ENCODE peak calls at places on chromosome 19, in ten cellular contexts. G, O, P, M, V, W, A, U, E and J are unnamed samples.

GRCh38 chr19:28706693-28707092 is 506.3 kb downstream of the UQCRFS1 start:
- DNase-seq in G (no peak), O (no peak), P (no peak), M (no peak), V (no peak), W (no peak), A (no peak), U (no peak), E (no peak), J (no peak)

GRCh38 chr19:5036733-5037681 is 68.1 kb downstream of the KDM4B start:
- DNase-seq in G (no peak), O (peak; percentile 62), P (no peak), M (no peak), V (no peak), W (no peak), A (peak; percentile 52), U (no peak), E (no peak), J (no peak)

GRCh38 chr19:47322048-47322447 is 9.9 kb upstream of the C5AR2 start:
- DNase-seq in G (no peak), O (no peak), P (no peak), M (no peak), V (no peak), W (no peak), A (no peak), U (no peak), E (no peak), J (no peak)

GRCh38 chr19:46131485-46132143 is 7.1 kb upstream of the IGFL3 start:
- DNase-seq in G (no peak), O (no peak), P (no peak), M (no peak), V (peak; percentile 60), W (no peak), A (no peak), U (no peak), E (no peak), J (no peak)

GRCh38 chr19:2905918-2906519 is 5.3 kb downstream of the ZNF57 start:
- DNase-seq in G (no peak), O (no peak), P (no peak), M (no peak), V (no peak), W (peak; percentile 16), A (no peak), U (no peak), E (no peak), J (no peak)

GRCh38 chr19:8240274-8241229 is 31.4 kb downstream of the CERS4 start:
- DNase-seq in G (peak; percentile 92), O (peak; percentile 98), P (peak; percentile 74), M (peak; percentile 17), V (peak; percentile 84), W (peak; percentile 92), A (peak; percentile 89), U (peak; percentile 72), E (peak; percentile 51), J (no peak)

GRCh38 chr19:801030-801860 is 4.0 kb downstream of the PTBP1 start:
- DNase-seq in G (peak; percentile 86), O (peak; percentile 70), P (peak; percentile 55), M (no peak), V (peak; percentile 55), W (peak; percentile 93), A (peak; percentile 59), U (no peak), E (no peak), J (no peak)

GRCh38 chr19:13121551-13122274 is 3.6 kb downstream of the NACC1 start:
- DNase-seq in G (no peak), O (no peak), P (no peak), M (no peak), V (peak; percentile 38), W (no peak), A (no peak), U (no peak), E (no peak), J (no peak)

GRCh38 chr19:2887391-2887914 is 13.3 kb upstream of the ZNF57 start:
- DNase-seq in G (no peak), O (peak; percentile 82), P (no peak), M (peak; percentile 33), V (peak; percentile 56), W (peak; percentile 17), A (no peak), U (no peak), E (no peak), J (peak; percentile 37)

GRCh38 chr19:49403404-49404187 is 15.5 kb downstream of the KASH5 start:
- DNase-seq in G (no peak), O (no peak), P (no peak), M (no peak), V (peak; percentile 94), W (no peak), A (no peak), U (no peak), E (peak; percentile 49), J (peak; percentile 92)

GRCh38 chr19:57769345-57770131 is at the start of gene ZNF586:
- DNase-seq in G (peak; percentile 94), O (peak; percentile 95), P (peak; percentile 90), M (peak; percentile 86), V (peak; percentile 96), W (peak; percentile 93), A (peak; percentile 76), U (peak; percentile 88), E (peak; percentile 89), J (peak; percentile 95)

GRCh38 chr19:44626067-44626624 is 12.8 kb downstream of the IGSF23 start:
- DNase-seq in G (no peak), O (peak; percentile 93), P (no peak), M (no peak), V (no peak), W (peak; percentile 79), A (no peak), U (no peak), E (no peak), J (no peak)

GRCh38 chr19:32599736-32600157 is 18.8 kb downstream of the PDCD5 start:
- DNase-seq in G (no peak), O (peak; percentile 80), P (peak; percentile 30), M (peak; percentile 57), V (peak; percentile 55), W (no peak), A (no peak), U (peak; percentile 62), E (no peak), J (peak; percentile 27)

GRCh38 chr19:3304871-3305423 is 61.4 kb upstream of the NFIC start:
- DNase-seq in G (peak; percentile 81), O (peak; percentile 77), P (peak; percentile 83), M (peak; percentile 72), V (peak; percentile 91), W (peak; percentile 93), A (peak; percentile 78), U (peak; percentile 85), E (no peak), J (peak; percentile 63)

GRCh38 chr19:2311093-2311492 is 3.1 kb upstream of the LINGO3 start:
- DNase-seq in G (no peak), O (no peak), P (no peak), M (no peak), V (no peak), W (no peak), A (no peak), U (no peak), E (no peak), J (no peak)

GRCh38 chr19:572891-573825 is 762 bp downstream of the BSG start:
- DNase-seq in G (peak; percentile 83), O (peak; percentile 64), P (peak; percentile 60), M (no peak), V (peak; percentile 73), W (peak; percentile 82), A (peak; percentile 58), U (no peak), E (no peak), J (no peak)

GRCh38 chr19:54633401-54633800 is 3.1 kb downstream of the LILRB1 start:
- DNase-seq in G (no peak), O (no peak), P (no peak), M (no peak), V (no peak), W (no peak), A (no peak), U (no peak), E (no peak), J (no peak)
- H3K27me3 ChIP-seq in G (peaks cover 9% of the 10 kb centered on the region), O (no peaks in the 10 kb centered on the region), P (no peaks in the 10 kb centered on the region), M (no peaks in the 10 kb centered on the region), V (no peaks in the 10 kb centered on the region), W (no peaks in the 10 kb centered on the region), A (no peaks in the 10 kb centered on the region), U (no peaks in the 10 kb centered on the region), E (no peaks in the 10 kb centered on the region), J (no peaks in the 10 kb centered on the region)

DNA sequence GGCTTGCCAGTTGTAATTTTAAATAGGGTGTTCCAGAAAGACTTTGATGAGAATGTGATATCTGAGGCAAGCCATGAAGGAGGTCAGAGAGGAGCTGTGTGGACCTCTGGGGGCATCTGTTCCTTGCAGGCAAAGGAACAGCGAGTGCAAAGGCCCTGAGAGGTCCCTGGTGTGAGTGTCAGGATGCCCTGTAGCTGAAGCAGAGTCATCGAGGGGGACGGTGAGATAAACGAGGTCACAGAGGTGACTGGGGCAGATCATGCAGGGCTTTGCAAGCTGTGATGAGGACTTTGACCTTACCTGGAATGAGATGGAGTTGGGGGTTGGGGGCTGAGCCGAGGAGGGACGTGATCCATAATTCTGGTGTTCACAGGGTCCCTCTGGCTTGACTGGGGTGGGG is 75.0 kb downstream of the RYR1 start:
- DNase-seq in G (peak; percentile 6), O (no peak), P (no peak), M (no peak), V (no peak), W (no peak), A (no peak), U (no peak), E (no peak), J (no peak)
- H3K27ac ChIP-seq in G (no peak overlapping the region), O (no peak overlapping the region), P (no peak overlapping the region), M (no peak overlapping the region), V (no peak overlapping the region), W (no peak overlapping the region), A (no peak overlapping the region), U (no peak overlapping the region), E (no peak overlapping the region), J (no peak overlapping the region)

GRCh38 chr19:11151181-11151580 is 4.4 kb downstream of the SPC24 start:
- DNase-seq in G (no peak), O (no peak), P (no peak), M (no peak), V (no peak), W (no peak), A (no peak), U (no peak), E (no peak), J (no peak)
- H3K36me3 ChIP-seq in G (no peaks in the 10 kb centered on the region), O (no peaks in the 10 kb centered on the region), P (no peaks in the 10 kb centered on the region), M (no peaks in the 10 kb centered on the region), V (peaks cover 13% of the 10 kb centered on the region), W (no peaks in the 10 kb centered on the region), A (no peaks in the 10 kb centered on the region), U (no peaks in the 10 kb centered on the region), E (peaks cover 21% of the 10 kb centered on the region), J (peaks cover 10% of the 10 kb centered on the region)

DNA sequence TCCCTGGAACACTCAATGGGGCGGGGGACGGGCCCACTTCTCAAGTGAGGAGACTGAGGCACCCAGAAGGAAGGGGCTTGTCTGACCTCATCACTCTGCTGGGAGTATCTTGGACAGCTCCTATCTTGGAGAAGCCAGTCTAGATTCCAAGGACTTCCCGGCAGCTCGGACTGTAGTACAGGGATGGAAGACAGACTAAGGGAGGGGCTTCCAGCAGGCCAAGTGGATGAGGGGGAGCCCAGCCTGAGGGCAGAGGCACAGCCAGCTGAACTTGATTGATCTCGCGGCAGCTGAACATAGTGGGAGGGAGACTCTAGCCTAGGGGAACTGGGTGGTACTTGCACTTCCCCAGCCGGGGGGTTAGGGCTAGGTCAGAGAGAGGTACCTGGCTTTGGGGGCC is 702 bp downstream of the CILP2 start:
- DNase-seq in G (no peak), O (peak; percentile 33), P (no peak), M (no peak), V (peak; percentile 64), W (no peak), A (no peak), U (no peak), E (no peak), J (no peak)
- H3K27me3 ChIP-seq in G (peaks cover 50% of the 10 kb centered on the region), O (peaks cover 8% of the 10 kb centered on the region), P (peaks cover 29% of the 10 kb centered on the region), M (no peaks in the 10 kb centered on the region), V (no peaks in the 10 kb centered on the region), W (no peaks in the 10 kb centered on the region), A (peaks cover 25% of the 10 kb centered on the region), U (no peaks in the 10 kb centered on the region), E (peaks cover 21% of the 10 kb centered on the region), J (peaks cover 3% of the 10 kb centered on the region)